ENCODE peak calls at places on chromosome 14, in five cellular contexts. J is dorsolateral prefrontal cortex; R is lower lobe of right lung; M is CD8-positive, alpha-beta T cell; T is neural progenitor cell. Y is an unnamed sample.

GRCh38 chr14:37247777-37248461 is 50.2 kb downstream of the MIPOL1 start:
- DNase-seq in J (no peak), R (no peak), M (no peak), T (no peak), Y (no peak)

GRCh38 chr14:63435204-63435603 is 108.0 kb downstream of the PPP2R5E start:
- DNase-seq in J (no peak), R (no peak), M (no peak), T (no peak), Y (no peak)

GRCh38 chr14:21070083-21070609 is at the start of gene ARHGEF40:
- DNase-seq in J (peak), R (peak), M (peak), T (peak), Y (no peak)

GRCh38 chr14:97393244-97393643 is 596.1 kb downstream of the VRK1 start:
- DNase-seq in J (no peak), R (no peak), M (no peak), T (no peak), Y (no peak)

GRCh38 chr14:62691613-62692489 is 353.4 kb downstream of the KCNH5 start:
- DNase-seq in J (no peak), R (no peak), M (no peak), T (no peak), Y (no peak)

GRCh38 chr14:34170891-34171290 is 220.0 kb upstream of the EGLN3 start:
- DNase-seq in J (no peak), R (no peak), M (no peak), T (no peak), Y (no peak)

GRCh38 chr14:50801706-50802105 is 29.3 kb downstream of the NIN start:
- DNase-seq in J (no peak), R (no peak), M (no peak), T (no peak), Y (no peak)

GRCh38 chr14:67409461-67409860 is 2.5 kb downstream of the PLEK2 start:
- DNase-seq in J (no peak), R (no peak), M (no peak), T (no peak), Y (no peak)

GRCh38 chr14:73873660-73874059 is 13.0 kb upstream of the ZNF410 start:
- DNase-seq in J (no peak), R (no peak), M (no peak), T (no peak), Y (no peak)

GRCh38 chr14:71119075-71119474 is 211.8 kb downstream of the PCNX1 start:
- DNase-seq in J (no peak), R (no peak), M (no peak), T (no peak), Y (no peak)

GRCh38 chr14:73386342-73386741 is 72.0 kb downstream of the NUMB start:
- DNase-seq in J (no peak), R (no peak), M (no peak), T (no peak), Y (no peak)

GRCh38 chr14:91985008-91985407 is 37.5 kb upstream of the FBLN5 start:
- DNase-seq in J (no peak), R (no peak), M (no peak), T (no peak), Y (no peak)

GRCh38 chr14:72521045-72521444 is 372.9 kb downstream of the DPF3 start:
- DNase-seq in J (no peak), R (no peak), M (no peak), T (no peak), Y (no peak)

GRCh38 chr14:81767266-81767987 is 233.8 kb upstream of the SEL1L start:
- DNase-seq in J (no peak), R (no peak), M (no peak), T (peak), Y (no peak)

GRCh38 chr14:74514471-74514932 is 20.9 kb downstream of the ISCA2 start:
- DNase-seq in J (no peak), R (peak), M (no peak), T (no peak), Y (no peak)

GRCh38 chr14:39107624-39108023 is 4.6 kb upstream of the SEC23A start:
- DNase-seq in J (no peak), R (no peak), M (no peak), T (peak), Y (no peak)

GRCh38 chr14:40599726-40600125 is 1007.0 kb upstream of the LRFN5 start:
- DNase-seq in J (no peak), R (no peak), M (no peak), T (no peak), Y (no peak)

GRCh38 chr14:94366146-94366887 is 22.1 kb downstream of the SERPINA1 start:
- DNase-seq in J (no peak), R (no peak), M (no peak), T (no peak), Y (no peak)

GRCh38 chr14:74804219-74804825 is 41.2 kb downstream of the YLPM1 start:
- DNase-seq in J (no peak), R (no peak), M (no peak), T (peak), Y (no peak)

GRCh38 chr14:48325486-48325885 is 650.1 kb upstream of the MDGA2 start:
- DNase-seq in J (no peak), R (no peak), M (no peak), T (no peak), Y (no peak)

GRCh38 chr14:74616507-74616906 is 4.5 kb upstream of the LTBP2 start:
- DNase-seq in J (no peak), R (no peak), M (no peak), T (no peak), Y (no peak)

GRCh38 chr14:96710060-96710636 is 87.0 kb upstream of the VRK1 start:
- DNase-seq in J (no peak), R (no peak), M (no peak), T (no peak), Y (no peak)

GRCh38 chr14:74620497-74620921 is 8.5 kb upstream of the LTBP2 start:
- DNase-seq in J (no peak), R (no peak), M (peak), T (no peak), Y (no peak)

GRCh38 chr14:74015965-74016364 is 3.1 kb downstream of the ENTPD5 start:
- DNase-seq in J (no peak), R (no peak), M (no peak), T (no peak), Y (no peak)

GRCh38 chr14:98173291-98173690 is 1098.7 kb downstream of the BCL11B start:
- DNase-seq in J (no peak), R (no peak), M (peak), T (no peak), Y (no peak)

GRCh38 chr14:35883677-35884293 is 57.6 kb downstream of the BRMS1L start:
- DNase-seq in J (peak), R (no peak), M (no peak), T (peak), Y (no peak)

GRCh38 chr14:71597955-71598659 is 334.1 kb upstream of the RGS6 start:
- DNase-seq in J (no peak), R (no peak), M (no peak), T (no peak), Y (no peak)

GRCh38 chr14:50225067-50225973 is 6.1 kb downstream of the SOS2 start:
- DNase-seq in J (no peak), R (no peak), M (no peak), T (no peak), Y (no peak)

GRCh38 chr14:77099425-77100167 is 1.5 kb downstream of the CIPC start:
- DNase-seq in J (no peak), R (no peak), M (no peak), T (no peak), Y (no peak)

GRCh38 chr14:94307410-94307992 is 14.4 kb upstream of the SERPINA10 start:
- DNase-seq in J (no peak), R (no peak), M (no peak), T (peak), Y (no peak)

GRCh38 chr14:68807987-68808386 is 15.1 kb upstream of the ZFP36L1 start:
- DNase-seq in J (no peak), R (no peak), M (no peak), T (no peak), Y (no peak)

GRCh38 chr14:54650331-54651017 is 83.5 kb downstream of the SAMD4A start:
- DNase-seq in J (no peak), R (peak), M (no peak), T (no peak), Y (no peak)

GRCh38 chr14:24662753-24663152 is 28.8 kb upstream of the GZMB start:
- DNase-seq in J (no peak), R (no peak), M (no peak), T (no peak), Y (no peak)

DNA sequence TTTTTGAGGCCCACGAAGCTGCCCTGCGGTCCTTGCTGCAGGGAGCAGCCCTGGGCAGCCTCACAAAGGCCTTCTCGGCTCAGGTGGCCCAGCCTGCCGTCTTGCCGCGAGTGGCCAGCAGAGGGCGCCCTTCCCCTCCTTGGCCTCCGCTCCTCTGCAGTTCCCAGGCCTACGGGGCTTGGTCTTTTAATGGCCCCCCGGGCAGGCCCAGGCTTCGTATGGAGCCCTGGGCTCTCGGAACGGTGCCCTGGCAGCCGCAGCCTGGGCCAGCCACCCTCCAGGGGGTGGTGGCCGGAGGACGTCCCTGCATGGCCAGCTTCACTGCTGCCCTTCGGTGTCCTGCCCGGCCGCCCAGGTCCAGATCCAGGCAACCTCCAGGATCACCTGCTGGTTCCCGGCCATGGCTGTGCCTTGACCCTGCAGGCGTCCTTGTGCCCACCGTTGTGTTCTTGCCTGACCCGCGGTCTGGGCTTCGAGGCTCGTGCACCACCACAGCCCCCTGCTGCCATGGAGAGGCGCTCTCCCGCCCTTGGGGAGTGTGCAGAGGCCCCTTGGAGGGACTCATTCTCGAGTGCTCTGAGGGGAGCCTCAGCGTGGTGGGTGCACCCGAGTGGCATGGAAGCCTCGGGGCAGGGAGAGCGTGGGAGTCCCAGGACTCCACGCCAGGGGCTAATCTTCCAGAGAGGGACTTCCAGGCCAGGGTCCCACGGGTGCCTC is 9.4 kb downstream of the ASPG start:
- DNase-seq in J (peak), R (peak), M (peak), T (peak), Y (peak)
- TF ChIP-seq CTCF in J (peak), R (peak), M (peak), T (peak), Y (peak)

GRCh38 chr14:22753586-22753985 is 12.9 kb upstream of the OXA1L start:
- DNase-seq in J (no peak), R (no peak), M (no peak), T (no peak), Y (no peak)

GRCh38 chr14:22752422-22752821 is 14.1 kb upstream of the OXA1L start:
- DNase-seq in J (no peak), R (no peak), M (no peak), T (no peak), Y (no peak)

GRCh38 chr14:22747769-22748168 is 18.7 kb upstream of the OXA1L start:
- DNase-seq in J (no peak), R (no peak), M (no peak), T (no peak), Y (no peak)

GRCh38 chr14:22748188-22748587 is 18.3 kb upstream of the OXA1L start:
- DNase-seq in J (no peak), R (no peak), M (no peak), T (no peak), Y (no peak)

DNA sequence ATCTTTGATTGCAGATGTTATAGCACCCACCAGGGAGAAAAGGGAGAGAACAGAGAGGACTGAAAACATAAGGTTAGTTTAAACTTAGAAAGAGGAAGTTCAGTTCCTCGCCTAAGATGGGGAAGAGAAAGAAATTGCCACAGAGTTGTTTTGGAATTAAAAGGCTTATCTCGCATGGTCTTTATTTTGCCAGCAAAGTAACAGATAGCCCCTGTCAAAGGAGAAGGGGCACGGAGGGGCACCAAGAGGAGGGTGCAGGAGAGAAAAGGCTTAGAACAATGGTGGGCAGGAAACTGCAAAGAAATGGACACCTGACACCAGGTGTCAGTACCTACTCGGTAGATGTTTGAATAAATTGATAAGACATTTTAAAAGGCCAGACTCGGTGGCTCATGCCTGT is 17.8 kb upstream of the OXA1L start:
- DNase-seq in J (no peak), R (no peak), M (no peak), T (no peak), Y (no peak)
- TF ChIP-seq CTCF in J (no peak), R (no peak), M (no peak), T (no peak), Y (no peak)

GRCh38 chr14:105168979-105169507 is 467 bp upstream of the JAG2 start:
- DNase-seq in J (peak), R (no peak), M (peak), T (peak), Y (no peak)
- TF ChIP-seq CTCF in J (peak), R (peak), M (peak), T (peak), Y (peak)

GRCh38 chr14:60720391-60720790 is 3.8 kb downstream of the SIX4 start:
- DNase-seq in J (no peak), R (no peak), M (no peak), T (peak), Y (no peak)

GRCh38 chr14:60722163-60722835 is 1.9 kb downstream of the SIX4 start:
- DNase-seq in J (peak), R (peak), M (no peak), T (peak), Y (no peak)

GRCh38 chr14:60720962-60721330 is 3.2 kb downstream of the SIX4 start:
- DNase-seq in J (no peak), R (no peak), M (no peak), T (peak), Y (no peak)

GRCh38 chr14:60722836-60723217 is 1.3 kb downstream of the SIX4 start:
- DNase-seq in J (peak), R (no peak), M (no peak), T (no peak), Y (no peak)

DNA sequence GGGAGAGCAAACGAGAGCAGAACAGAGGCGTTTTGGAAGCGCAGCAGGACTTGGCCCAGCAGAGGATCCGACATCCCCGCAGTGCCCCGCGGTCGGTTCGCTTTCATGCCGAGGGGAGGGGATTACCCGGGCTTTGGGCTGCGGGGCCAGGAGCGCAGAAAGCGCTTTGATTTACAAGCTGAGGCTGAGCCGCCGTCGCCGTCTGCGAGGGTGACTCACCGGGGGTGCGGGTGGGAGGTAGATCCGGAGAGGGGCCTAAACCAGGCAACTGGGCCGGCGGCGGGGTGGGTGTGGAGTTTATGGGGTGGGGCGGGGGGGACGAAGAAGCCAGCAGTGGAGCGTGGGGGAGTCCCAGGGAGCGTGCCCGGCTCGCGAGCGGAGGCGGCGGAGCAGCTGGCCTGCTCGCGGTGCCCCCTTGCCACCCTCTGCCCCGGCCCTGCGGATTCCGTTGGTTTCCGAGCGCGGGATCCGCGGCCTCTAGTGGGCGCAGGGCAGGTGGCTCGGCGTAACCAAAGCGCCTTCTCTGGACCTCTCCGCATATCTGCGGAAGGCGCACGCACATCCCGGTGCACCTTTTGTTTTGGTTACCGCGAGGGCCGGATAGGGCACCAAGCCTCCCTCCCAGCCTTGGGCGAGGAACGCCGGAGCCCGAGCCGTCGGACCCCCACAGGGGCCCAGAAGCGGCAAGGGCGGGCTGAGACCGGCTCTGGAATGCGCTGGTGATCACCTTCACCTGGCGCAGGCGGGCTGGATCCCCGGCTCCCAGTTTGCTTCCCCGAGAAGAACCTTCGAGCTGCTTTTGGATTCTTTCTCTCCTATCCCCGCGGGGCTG is 2.6 kb downstream of the SIX4 start:
- DNase-seq in J (peak), R (peak), M (peak), T (peak), Y (peak)
- TF ChIP-seq CTCF in J (peak), R (peak), M (no peak), T (peak), Y (peak)

DNA sequence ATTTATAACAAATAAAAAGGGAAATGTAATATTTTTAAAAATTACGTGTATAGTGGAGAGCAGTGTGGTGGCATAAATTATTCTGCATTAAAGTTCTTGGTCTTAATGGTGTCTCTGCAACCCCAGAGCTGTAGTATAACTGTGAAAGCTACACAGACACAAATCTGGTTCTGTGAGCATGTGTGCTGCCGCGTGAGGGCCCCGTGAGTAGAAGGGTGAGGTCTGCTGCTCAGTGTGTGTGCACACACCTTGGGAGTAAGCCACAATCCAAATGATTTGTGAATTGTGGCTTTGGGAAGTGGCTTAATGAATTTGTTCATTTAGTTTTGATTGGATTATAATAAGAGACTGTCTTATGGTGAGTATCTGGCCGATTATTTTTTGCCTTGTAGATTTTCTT is 16.8 kb downstream of the PELI2 start:
- DNase-seq in J (no peak), R (peak), M (no peak), T (no peak), Y (no peak)
- TF ChIP-seq CTCF in J (no peak), R (no peak), M (no peak), T (no peak), Y (no peak)

DNA sequence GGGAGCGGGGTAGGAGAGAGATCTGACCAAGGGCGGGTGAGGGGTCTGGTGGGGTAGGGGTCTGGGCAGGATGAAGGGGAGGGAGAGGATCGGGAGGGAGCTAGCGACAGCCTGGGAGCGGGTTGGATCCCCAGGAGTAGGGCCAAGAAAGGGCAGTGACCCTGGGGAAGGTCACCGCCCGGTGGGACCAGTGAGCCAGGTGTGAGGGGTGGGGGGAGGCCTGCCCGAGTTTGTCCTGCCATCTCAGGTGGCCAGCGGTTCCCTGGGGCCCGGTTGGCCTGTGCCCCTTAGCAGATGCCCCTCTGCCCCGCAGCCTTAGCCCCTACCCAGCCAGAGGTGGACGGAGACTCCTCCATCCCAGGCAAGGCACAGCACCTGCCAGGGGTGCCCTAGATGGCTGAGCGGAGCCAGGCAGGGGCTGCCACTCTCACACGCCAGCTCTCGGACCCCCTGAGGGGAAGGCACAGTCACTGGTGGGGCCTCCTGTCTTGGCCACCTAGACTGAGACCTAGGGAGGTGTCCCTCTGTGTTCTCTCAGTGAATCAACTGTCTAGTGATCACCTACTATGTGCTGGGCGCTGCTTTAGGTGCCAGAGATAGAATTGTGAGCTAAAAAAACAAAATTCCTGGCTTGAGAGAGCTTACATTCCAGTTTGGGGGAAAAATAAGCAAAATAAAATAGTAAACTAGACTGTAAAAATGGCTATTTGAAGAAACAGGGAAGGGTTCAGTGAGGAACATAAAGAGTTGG is 631 bp upstream of the TTC7B start:
- DNase-seq in J (no peak), R (no peak), M (no peak), T (no peak), Y (no peak)
- TF ChIP-seq CTCF in J (peak), R (peak), M (no peak), T (no peak), Y (peak)

GRCh38 chr14:106185837-106186233 is 659.5 kb downstream of the TMEM121 start:
- DNase-seq in J (no peak), R (no peak), M (peak), T (no peak), Y (no peak)
- TF ChIP-seq CTCF in J (no peak), R (peak), M (peak), T (no peak), Y (no peak)

Y was measured in chondrocyte.